ENCODE peak calls at places on chromosomes 13 and 19, in four cellular contexts. One of them, this sample, is unnamed.

GRCh38 chr19:45451181-45451849 is 16.5 kb upstream of the FOSB start:
- DNase-seq in fibroblast of mammary gland: peak
- DNase-seq in AG04450: no peak
- DNase-seq in tibial artery: peak
- DNase-seq in this sample: peak

GRCh38 chr13:46595136-46595917 is 42.4 kb downstream of the LRCH1 start:
- DNase-seq in fibroblast of mammary gland: peak
- DNase-seq in AG04450: no peak
- DNase-seq in tibial artery: no peak
- DNase-seq in this sample: peak

GRCh38 chr13:112510987-112511715 is 76.8 kb downstream of the TUBGCP3 start:
- DNase-seq in fibroblast of mammary gland: no peak
- DNase-seq in AG04450: no peak
- DNase-seq in tibial artery: no peak
- DNase-seq in this sample: no peak

GRCh38 chr13:112575295-112575622 is 12.7 kb downstream of the TUBGCP3 start:
- DNase-seq in fibroblast of mammary gland: no peak
- DNase-seq in AG04450: no peak
- DNase-seq in tibial artery: no peak
- DNase-seq in this sample: peak

GRCh38 chr13:50757021-50757420 is 86.5 kb downstream of the DLEU7 start:
- DNase-seq in fibroblast of mammary gland: peak
- DNase-seq in AG04450: no peak
- DNase-seq in tibial artery: no peak
- DNase-seq in this sample: peak

GRCh38 chr13:113275387-113275786 is 21.7 kb upstream of the LAMP1 start:
- DNase-seq in fibroblast of mammary gland: peak
- DNase-seq in AG04450: peak
- DNase-seq in tibial artery: no peak
- DNase-seq in this sample: peak

GRCh38 chr13:59277106-59277505 is 886.6 kb downstream of the DIAPH3 start:
- DNase-seq in fibroblast of mammary gland: no peak
- DNase-seq in AG04450: no peak
- DNase-seq in tibial artery: no peak
- DNase-seq in this sample: no peak

GRCh38 chr13:37127706-37128241 is 22.3 kb upstream of the CSNK1A1L start:
- DNase-seq in fibroblast of mammary gland: peak
- DNase-seq in AG04450: peak
- DNase-seq in tibial artery: no peak
- DNase-seq in this sample: peak

GRCh38 chr13:104769520-104769919 is 1703.3 kb upstream of the SLC10A2 start:
- DNase-seq in fibroblast of mammary gland: no peak
- DNase-seq in AG04450: no peak
- DNase-seq in tibial artery: no peak
- DNase-seq in this sample: no peak

GRCh38 chr19:37930416-37930815 is 23.4 kb downstream of the SIPA1L3 start:
- DNase-seq in fibroblast of mammary gland: no peak
- DNase-seq in AG04450: no peak
- DNase-seq in tibial artery: no peak
- DNase-seq in this sample: no peak

GRCh38 chr19:19539738-19540703 is 2.0 kb downstream of the CILP2 start:
- DNase-seq in fibroblast of mammary gland: peak
- DNase-seq in AG04450: no peak
- DNase-seq in tibial artery: no peak
- DNase-seq in this sample: peak

GRCh38 chr19:45730389-45731288 is at the start of gene FBXO46:
- DNase-seq in fibroblast of mammary gland: peak
- DNase-seq in AG04450: peak
- DNase-seq in tibial artery: peak
- DNase-seq in this sample: peak

GRCh38 chr19:1490020-1490310 is 185 bp downstream of the PCSK4 start:
- DNase-seq in fibroblast of mammary gland: no peak
- DNase-seq in AG04450: no peak
- DNase-seq in tibial artery: no peak
- DNase-seq in this sample: no peak

GRCh38 chr19:1491114-1491848 is at the start of gene REEP6:
- DNase-seq in fibroblast of mammary gland: no peak
- DNase-seq in AG04450: no peak
- DNase-seq in tibial artery: no peak
- DNase-seq in this sample: no peak

GRCh38 chr19:1490311-1491113 is at the start of gene PCSK4:
- DNase-seq in fibroblast of mammary gland: peak
- DNase-seq in AG04450: peak
- DNase-seq in tibial artery: peak
- DNase-seq in this sample: peak

GRCh38 chr19:1492474-1493006 is 1.6 kb downstream of the REEP6 start:
- DNase-seq in fibroblast of mammary gland: no peak
- DNase-seq in AG04450: no peak
- DNase-seq in tibial artery: no peak
- DNase-seq in this sample: no peak

DNA sequence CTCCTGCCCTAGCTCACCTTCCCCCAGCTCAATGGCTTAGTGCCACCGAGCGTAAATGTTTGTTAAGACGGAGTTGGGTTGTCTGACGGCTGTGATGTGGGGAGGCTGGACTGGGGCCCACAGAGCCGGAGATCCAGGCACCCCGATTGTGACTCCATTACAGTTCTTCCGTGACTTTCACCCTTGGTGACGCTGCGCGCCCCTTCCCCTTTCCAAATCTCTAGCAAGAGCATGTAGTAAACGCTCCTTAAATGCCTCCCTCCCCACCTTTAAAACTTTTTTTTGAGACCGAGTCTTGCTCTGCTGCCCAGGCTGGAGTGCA is 829 bp downstream of the REEP6 start:
- DNase-seq in fibroblast of mammary gland: no peak
- DNase-seq in AG04450: no peak
- DNase-seq in tibial artery: no peak
- DNase-seq in this sample: no peak
- H3K4me3 ChIP-seq in fibroblast of mammary gland: no peak
- H3K4me3 ChIP-seq in AG04450: peak
- H3K4me3 ChIP-seq in tibial artery: no peak
- H3K4me3 ChIP-seq in this sample: no peak

GRCh38 chr13:25466880-25467279 is 95.1 kb downstream of the ATP8A2 start:
- DNase-seq in fibroblast of mammary gland: no peak
- DNase-seq in AG04450: no peak
- DNase-seq in tibial artery: no peak
- DNase-seq in this sample: no peak
- TF ChIP-seq CTCF in fibroblast of mammary gland: no peak
- TF ChIP-seq CTCF in AG04450: no peak
- TF ChIP-seq CTCF in tibial artery: no peak
- TF ChIP-seq CTCF in this sample: no peak

GRCh38 chr13:95403349-95404140 is 102.3 kb upstream of the ABCC4 start:
- DNase-seq in fibroblast of mammary gland: no peak
- DNase-seq in AG04450: no peak
- DNase-seq in tibial artery: no peak
- DNase-seq in this sample: no peak
- H3K4me3 ChIP-seq in fibroblast of mammary gland: peak
- H3K4me3 ChIP-seq in AG04450: peak
- H3K4me3 ChIP-seq in tibial artery: peak
- H3K4me3 ChIP-seq in this sample: peak

DNA sequence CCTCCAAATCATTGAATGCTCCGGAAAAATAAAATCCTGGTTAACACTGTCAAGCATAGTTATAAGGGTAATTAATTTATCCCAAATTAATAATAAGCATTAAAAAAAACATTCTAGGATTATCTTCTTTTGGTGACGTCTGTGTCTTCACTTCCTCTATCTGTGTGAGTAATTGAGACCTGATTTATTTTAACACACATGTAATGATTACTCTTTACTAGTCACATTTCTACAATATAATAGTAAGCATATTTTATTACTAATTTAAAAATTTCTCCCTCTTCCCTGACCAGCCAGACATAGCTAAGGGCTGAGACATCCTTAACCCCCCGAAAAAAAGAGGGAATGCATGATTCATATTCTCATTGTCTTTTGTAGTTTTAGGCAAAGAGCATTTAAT is 2.3 kb downstream of the FNDC3A start:
- DNase-seq in fibroblast of mammary gland: peak
- DNase-seq in AG04450: no peak
- DNase-seq in tibial artery: no peak
- DNase-seq in this sample: no peak
- TF ChIP-seq CTCF in fibroblast of mammary gland: no peak
- TF ChIP-seq CTCF in AG04450: no peak
- TF ChIP-seq CTCF in tibial artery: no peak
- TF ChIP-seq CTCF in this sample: no peak

DNA sequence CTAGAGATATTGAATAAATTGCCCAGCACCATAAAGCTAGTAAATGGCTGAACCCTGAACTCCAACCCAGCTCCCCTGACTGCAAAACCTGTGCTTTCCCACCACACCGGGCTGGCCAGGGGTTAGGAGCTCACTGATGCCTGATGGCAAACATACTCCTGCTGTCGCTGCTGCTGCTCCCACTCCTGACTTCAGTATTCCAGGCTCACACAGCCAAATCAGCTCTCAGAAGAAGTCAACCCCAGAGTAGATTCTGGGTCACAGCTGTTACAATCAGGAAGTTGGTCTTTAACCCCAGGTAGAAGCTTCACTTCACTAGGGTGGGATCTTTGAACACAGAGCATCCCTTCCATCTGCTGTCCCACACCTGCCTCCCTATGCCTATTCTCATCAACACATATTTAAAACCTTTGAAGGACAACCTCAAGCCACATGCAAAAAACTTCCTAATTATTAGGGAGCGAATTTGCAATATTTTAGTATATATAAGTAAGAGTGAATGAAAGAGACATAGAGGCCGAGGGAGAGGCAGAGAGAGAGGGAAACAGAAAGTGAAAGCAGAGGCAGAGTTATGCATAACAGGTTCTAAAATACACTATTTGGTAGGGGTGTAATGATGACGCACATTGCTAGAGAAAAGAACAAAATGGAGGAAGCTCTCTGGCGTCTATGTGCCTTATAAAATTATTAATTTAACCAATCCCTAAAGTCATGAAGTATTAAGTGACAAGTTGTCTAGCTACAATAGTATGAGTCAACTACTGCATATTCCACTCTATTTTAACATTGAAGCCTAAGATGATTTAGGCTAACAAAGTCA is 99.4 kb upstream of the SERP2 start:
- DNase-seq in fibroblast of mammary gland: peak
- DNase-seq in AG04450: peak
- DNase-seq in tibial artery: no peak
- DNase-seq in this sample: peak
- H3K4me3 ChIP-seq in fibroblast of mammary gland: peak
- H3K4me3 ChIP-seq in AG04450: peak
- H3K4me3 ChIP-seq in tibial artery: peak
- H3K4me3 ChIP-seq in this sample: peak

GRCh38 chr13:28819046-28819747 is 942 bp upstream of the MTUS2 start:
- DNase-seq in fibroblast of mammary gland: peak
- DNase-seq in AG04450: no peak
- DNase-seq in tibial artery: no peak
- DNase-seq in this sample: peak
- TF ChIP-seq CTCF in fibroblast of mammary gland: no peak
- TF ChIP-seq CTCF in AG04450: no peak
- TF ChIP-seq CTCF in tibial artery: no peak
- TF ChIP-seq CTCF in this sample: no peak

DNA sequence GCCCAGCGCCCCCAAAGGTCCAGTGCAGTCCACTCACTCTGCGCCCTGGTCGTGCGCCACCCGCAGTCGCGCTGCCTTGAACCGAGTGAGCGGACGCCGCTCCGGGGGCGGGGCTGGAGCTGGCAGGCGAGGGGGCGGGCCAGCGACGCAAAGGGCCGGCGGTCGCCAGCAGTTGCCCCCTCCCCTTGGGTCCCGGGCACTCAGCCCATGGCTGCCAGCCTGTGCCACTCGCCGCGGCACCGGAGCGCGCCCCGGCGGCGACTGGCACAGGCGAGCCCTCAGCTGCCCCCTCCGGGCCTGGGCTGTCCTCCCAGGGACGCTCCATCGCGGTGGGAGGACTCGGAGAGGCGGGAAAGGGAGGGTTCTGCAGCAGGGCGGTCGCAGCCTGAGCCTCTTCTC is at the start of gene S1PR5:
- DNase-seq in fibroblast of mammary gland: no peak
- DNase-seq in AG04450: no peak
- DNase-seq in tibial artery: no peak
- DNase-seq in this sample: peak
- H3K4me3 ChIP-seq in fibroblast of mammary gland: peak
- H3K4me3 ChIP-seq in AG04450: peak
- H3K4me3 ChIP-seq in tibial artery: peak
- H3K4me3 ChIP-seq in this sample: peak